ENCODE peak calls at places on chromosomes 16 and 17, in five cellular contexts. A, I, J, P and T are unnamed samples.

GRCh38 chr16:89096768-89097527 is 3.3 kb downstream of the ACSF3 start:
- DNase-seq in A (no peak), I (no peak), J (no peak), P (no peak), T (no peak)

GRCh38 chr17:33990943-33991706 is 264.0 kb upstream of the CCL2 start:
- DNase-seq in A (no peak), I (no peak), J (peak; percentile 23), P (no peak), T (no peak)

GRCh38 chr16:4253394-4254150 is 11.7 kb upstream of the SRL start:
- DNase-seq in A (peak; percentile 88), I (peak; percentile 97), J (peak; percentile 98), P (peak; percentile 99), T (peak; percentile 98)

GRCh38 chr17:45353047-45353446 is 36.2 kb upstream of the MAP3K14 start:
- DNase-seq in A (peak; percentile 79), I (no peak), J (no peak), P (no peak), T (peak; percentile 85)

GRCh38 chr16:3023415-3023668 is 400 bp downstream of the HCFC1R1 start:
- DNase-seq in A (no peak), I (no peak), J (no peak), P (no peak), T (no peak)

GRCh38 chr16:89095401-89095974 is 1.8 kb downstream of the ACSF3 start:
- DNase-seq in A (no peak), I (no peak), J (no peak), P (no peak), T (no peak)

GRCh38 chr17:57121308-57122042 is 36.4 kb downstream of the AKAP1 start:
- DNase-seq in A (no peak), I (no peak), J (peak; percentile 59), P (peak; percentile 80), T (no peak)

GRCh38 chr17:77959926-77960521 is 1.5 kb downstream of the TNRC6C start:
- DNase-seq in A (no peak), I (no peak), J (peak; percentile 19), P (peak; percentile 55), T (no peak)

GRCh38 chr16:70432800-70433455 is 6.0 kb downstream of the ST3GAL2 start:
- DNase-seq in A (no peak), I (no peak), J (no peak), P (peak; percentile 38), T (peak; percentile 51)

GRCh38 chr16:15946257-15947044 is 3.0 kb upstream of the ABCC1 start:
- DNase-seq in A (no peak), I (peak; percentile 91), J (no peak), P (no peak), T (no peak)

GRCh38 chr16:49992825-49993224 is 32.2 kb upstream of the CNEP1R1 start:
- DNase-seq in A (no peak), I (no peak), J (no peak), P (no peak), T (no peak)

GRCh38 chr16:54342966-54343365 is 56.4 kb upstream of the IRX3 start:
- DNase-seq in A (no peak), I (no peak), J (no peak), P (no peak), T (no peak)

GRCh38 chr17:16304832-16305231 is 48.4 kb downstream of the CENPV start:
- DNase-seq in A (no peak), I (peak; percentile 63), J (no peak), P (peak; percentile 50), T (no peak)

GRCh38 chr16:3094289-3095027 is 4.6 kb downstream of the ZSCAN10 start:
- DNase-seq in A (no peak), I (peak; percentile 55), J (peak; percentile 66), P (peak; percentile 59), T (no peak)

GRCh38 chr16:47940466-47940865 is 215.3 kb downstream of the ABCC12 start:
- DNase-seq in A (no peak), I (no peak), J (no peak), P (no peak), T (no peak)

GRCh38 chr17:41635121-41636097 is 11.0 kb upstream of the KRT17 start:
- DNase-seq in A (no peak), I (no peak), J (no peak), P (peak; percentile 90), T (no peak)

GRCh38 chr17:30939059-30939689 is 17.4 kb downstream of the ADAP2 start:
- DNase-seq in A (peak; percentile 17), I (no peak), J (no peak), P (no peak), T (no peak)

GRCh38 chr17:83076930-83077329 is 2.5 kb upstream of the METRNL start:
- DNase-seq in A (no peak), I (no peak), J (no peak), P (peak; percentile 71), T (no peak)

GRCh38 chr16:82880361-82880760 is 253.6 kb downstream of the CDH13 start:
- DNase-seq in A (no peak), I (no peak), J (no peak), P (no peak), T (no peak)

GRCh38 chr17:59427425-59427921 is 96.0 kb downstream of the YPEL2 start:
- DNase-seq in A (no peak), I (no peak), J (no peak), P (no peak), T (no peak)

GRCh38 chr17:37650419-37651003 is 7.3 kb upstream of the DDX52 start:
- DNase-seq in A (no peak), I (peak; percentile 77), J (peak; percentile 42), P (peak; percentile 54), T (no peak)

GRCh38 chr17:3697157-3697515 is 1.2 kb upstream of the P2RX5 start:
- DNase-seq in A (no peak), I (no peak), J (no peak), P (no peak), T (no peak)

GRCh38 chr17:3693829-3694231 is 2.1 kb downstream of the P2RX5 start:
- DNase-seq in A (peak; percentile 91), I (no peak), J (no peak), P (no peak), T (no peak)

GRCh38 chr17:3693099-3693498 is 2.9 kb downstream of the P2RX5 start:
- DNase-seq in A (no peak), I (no peak), J (no peak), P (no peak), T (no peak)

GRCh38 chr17:3695723-3696411 is at the start of gene P2RX5:
- DNase-seq in A (no peak), I (no peak), J (peak; percentile 20), P (peak; percentile 81), T (peak; percentile 38)

GRCh38 chr17:3695129-3695722 is 729 bp downstream of the P2RX5 start:
- DNase-seq in A (no peak), I (no peak), J (no peak), P (peak; percentile 71), T (no peak)
- H3K4me3 ChIP-seq in A (peak overlapping the region; percentile 56), I (peak overlapping the region; percentile 65), J (peak overlapping the region; percentile 19), P (peak overlapping the region; percentile 58), T (peak overlapping the region; percentile 40)

GRCh38 chr16:84689126-84689525 is 10.7 kb upstream of the USP10 start:
- DNase-seq in A (no peak), I (no peak), J (no peak), P (no peak), T (no peak)

GRCh38 chr16:84687715-84688114 is 12.1 kb upstream of the USP10 start:
- DNase-seq in A (peak; percentile 76), I (no peak), J (no peak), P (no peak), T (no peak)

GRCh38 chr16:84690088-84690819 is 9.5 kb upstream of the USP10 start:
- DNase-seq in A (no peak), I (no peak), J (no peak), P (no peak), T (no peak)

GRCh38 chr16:84694980-84695379 is 4.8 kb upstream of the USP10 start:
- DNase-seq in A (no peak), I (no peak), J (no peak), P (no peak), T (no peak)

DNA sequence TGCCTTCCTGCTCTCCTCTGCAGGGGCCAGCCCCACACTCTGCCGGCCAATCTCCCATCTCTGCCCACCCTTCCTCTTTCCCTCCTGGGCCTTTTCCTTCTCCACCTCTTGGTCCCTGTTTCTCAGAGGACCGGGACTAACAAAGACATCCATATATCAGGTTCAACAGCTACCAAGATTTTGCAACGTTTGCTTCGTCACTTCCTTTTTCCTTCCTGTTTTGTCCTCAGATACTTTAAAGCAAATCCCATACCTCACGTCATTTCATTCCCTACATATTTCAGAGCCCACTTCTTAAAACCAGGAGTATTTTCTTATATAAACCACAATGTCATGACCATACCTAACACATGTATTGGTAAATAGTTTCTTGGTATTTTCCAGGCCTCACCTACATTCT is 7.3 kb upstream of the USP10 start:
- DNase-seq in A (no peak), I (peak; percentile 59), J (no peak), P (no peak), T (peak; percentile 70)
- TF ChIP-seq GABPA in A (no peak), I (no peak), J (peak; percentile 72), P (no peak), T (peak; percentile 45)

GRCh38 chr16:1309888-1310831 is 724 bp downstream of the UBE2I start:
- DNase-seq in A (no peak), I (no peak), J (peak; percentile 67), P (peak; percentile 67), T (no peak)
- TF ChIP-seq REST in A (no peak), I (no peak), J (no peak), P (no peak), T (no peak)

DNA sequence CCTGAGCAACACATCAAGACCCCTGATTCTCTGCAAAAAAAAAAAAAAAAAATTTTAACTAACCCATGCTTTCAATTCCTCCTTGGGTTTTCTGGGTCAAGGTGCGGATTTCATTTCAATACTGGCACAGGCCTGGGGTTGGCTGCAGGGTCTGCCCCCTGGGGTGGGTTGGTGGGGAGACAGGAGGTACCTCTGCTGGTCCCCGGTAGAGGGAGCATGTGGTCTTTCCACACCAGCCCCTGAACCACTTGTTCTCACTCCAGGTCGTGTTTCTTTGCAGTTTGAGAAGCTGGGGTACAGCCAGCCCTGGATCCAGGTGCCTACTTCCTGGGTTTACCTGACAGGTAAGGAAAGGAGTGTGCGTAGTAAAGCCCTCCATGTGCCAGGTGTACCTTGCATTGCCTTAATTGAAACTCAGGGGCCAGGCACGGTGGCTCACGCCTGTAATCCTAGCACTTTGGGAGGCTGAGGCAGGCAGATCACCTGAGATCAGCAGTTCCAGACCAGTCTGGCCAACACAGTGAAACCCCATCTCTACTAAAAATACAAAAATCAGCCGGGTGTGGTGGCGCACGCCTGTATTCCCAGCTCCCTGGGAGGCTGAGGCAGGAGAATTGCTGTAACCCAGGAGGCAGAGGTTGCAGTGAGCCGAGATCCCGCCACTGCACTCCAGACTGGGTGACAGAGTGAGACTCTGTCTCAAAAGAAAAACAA is 21.8 kb downstream of the SDR42E2 start:
- DNase-seq in A (no peak), I (no peak), J (peak; percentile 69), P (peak; percentile 52), T (no peak)
- H3K4me3 ChIP-seq in A (no peak overlapping the region), I (no peak overlapping the region), J (no peak overlapping the region), P (no peak overlapping the region), T (no peak overlapping the region)

DNA sequence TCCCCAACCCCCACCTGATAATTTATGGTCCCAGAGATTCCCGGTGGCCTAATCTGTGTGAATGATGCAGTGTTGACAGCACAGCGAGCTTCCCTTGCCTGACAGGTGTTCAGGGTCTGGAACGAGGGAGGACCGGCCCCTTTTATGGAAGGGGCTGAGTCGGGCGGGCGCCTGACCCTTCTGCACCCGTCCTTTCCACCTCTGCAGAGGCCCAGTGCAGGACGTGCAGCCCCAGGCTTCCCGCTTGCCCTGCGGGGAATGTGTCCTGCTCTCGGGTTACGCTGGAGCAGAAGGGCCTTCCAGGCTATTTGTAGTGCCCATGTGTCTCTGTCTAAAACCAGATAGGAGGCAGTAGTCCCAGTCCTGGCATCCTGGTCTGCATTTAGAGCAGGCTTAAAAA is 16.2 kb downstream of the SMTNL2 start:
- DNase-seq in A (no peak), I (no peak), J (no peak), P (peak; percentile 41), T (no peak)
- TF ChIP-seq GABPA in A (no peak), I (no peak), J (no peak), P (no peak), T (no peak)